ENCODE peak calls at places on chromosomes 5 and 9, in nine cellular contexts. I is ovary, Q is HL-60, A is MM.1S, H is tibial nerve, L is astrocyte of the spinal cord, D is breast epithelium, C is left ventricle myocardium inferior, V is choroid plexus epithelial cell. O is an unnamed sample.

GRCh38 chr9:132694144-132694543 is 23.9 kb downstream of the GTF3C4 start:
- DNase-seq in I (no peak), Q (peak; percentile 67), A (no peak), H (no peak), L (no peak), D (no peak), C (no peak), V (peak; percentile 19), O (peak; percentile 52)

GRCh38 chr9:91840882-91841281 is 109.1 kb downstream of the ROR2 start:
- DNase-seq in I (no peak), Q (no peak), A (no peak), H (no peak), L (no peak), D (no peak), C (no peak), V (no peak), O (no peak)

GRCh38 chr5:76602094-76602726 is 21.0 kb downstream of the F2RL2 start:
- DNase-seq in I (no peak), Q (no peak), A (no peak), H (no peak), L (peak; percentile 54), D (no peak), C (no peak), V (peak; percentile 73), O (no peak)

GRCh38 chr5:125484272-125485002 is 738.0 kb upstream of the ZNF608 start:
- DNase-seq in I (peak; percentile 46), Q (no peak), A (no peak), H (peak; percentile 57), L (peak; percentile 99), D (peak; percentile 40), C (peak; percentile 69), V (peak; percentile 92), O (peak; percentile 84)

GRCh38 chr5:88486466-88486865 is 217.8 kb upstream of the TMEM161B start:
- DNase-seq in I (no peak), Q (no peak), A (no peak), H (no peak), L (no peak), D (no peak), C (no peak), V (no peak), O (no peak)

GRCh38 chr5:94693043-94693822 is 74.8 kb downstream of the SLF1 start:
- DNase-seq in I (no peak), Q (no peak), A (peak; percentile 31), H (no peak), L (peak; percentile 82), D (no peak), C (no peak), V (peak; percentile 90), O (peak; percentile 92)

GRCh38 chr9:136411358-136411757 is 900 bp downstream of the PMPCA start:
- DNase-seq in I (no peak), Q (no peak), A (no peak), H (no peak), L (no peak), D (no peak), C (no peak), V (no peak), O (no peak)

GRCh38 chr9:112887377-112887776 is 3.3 kb downstream of the SLC46A2 start:
- DNase-seq in I (no peak), Q (peak; percentile 57), A (no peak), H (peak; percentile 19), L (no peak), D (no peak), C (no peak), V (no peak), O (no peak)

GRCh38 chr9:72322259-72322658 is 42.7 kb downstream of the ZFAND5 start:
- DNase-seq in I (no peak), Q (no peak), A (no peak), H (no peak), L (no peak), D (no peak), C (no peak), V (no peak), O (no peak)

GRCh38 chr5:53161876-53162275 is 52.3 kb upstream of the MOCS2 start:
- DNase-seq in I (no peak), Q (no peak), A (no peak), H (no peak), L (peak; percentile 40), D (no peak), C (no peak), V (peak; percentile 85), O (peak; percentile 78)

GRCh38 chr9:129654641-129655040 is 10.8 kb upstream of the PRRX2 start:
- DNase-seq in I (no peak), Q (no peak), A (no peak), H (no peak), L (no peak), D (no peak), C (no peak), V (no peak), O (no peak)

GRCh38 chr5:77224672-77225355 is 14.3 kb downstream of the PDE8B start:
- DNase-seq in I (no peak), Q (no peak), A (no peak), H (no peak), L (peak; percentile 64), D (no peak), C (no peak), V (peak; percentile 85), O (no peak)

GRCh38 chr5:115986358-115986757 is 24.1 kb downstream of the LVRN start:
- DNase-seq in I (no peak), Q (no peak), A (no peak), H (no peak), L (peak; percentile 72), D (no peak), C (no peak), V (peak; percentile 79), O (no peak)

GRCh38 chr5:37088041-37088440 is 161.1 kb downstream of the CPLANE1 start:
- DNase-seq in I (no peak), Q (no peak), A (no peak), H (no peak), L (no peak), D (no peak), C (no peak), V (no peak), O (no peak)

GRCh38 chr5:151925396-151925750 is 722 bp upstream of the GLRA1 start:
- DNase-seq in I (no peak), Q (no peak), A (no peak), H (no peak), L (no peak), D (no peak), C (no peak), V (no peak), O (no peak)

GRCh38 chr9:137967280-137967943 is 89.8 kb downstream of the CACNA1B start:
- DNase-seq in I (no peak), Q (no peak), A (no peak), H (no peak), L (no peak), D (no peak), C (no peak), V (no peak), O (no peak)

GRCh38 chr5:150412319-150413175 is at the start of gene CD74:
- DNase-seq in I (peak; percentile 87), Q (peak; percentile 56), A (peak; percentile 99), H (peak; percentile 83), L (peak; percentile 33), D (peak; percentile 90), C (peak; percentile 82), V (peak; percentile 66), O (peak; percentile 71)

GRCh38 chr9:88812938-88813670 is 178.2 kb upstream of the S1PR3 start:
- DNase-seq in I (no peak), Q (no peak), A (no peak), H (no peak), L (no peak), D (no peak), C (no peak), V (no peak), O (no peak)

GRCh38 chr5:140432916-140433315 is 31.3 kb downstream of the ANKHD1 start:
- DNase-seq in I (no peak), Q (no peak), A (no peak), H (no peak), L (no peak), D (no peak), C (no peak), V (no peak), O (no peak)

GRCh38 chr5:61362796-61363364 is 30.8 kb downstream of the ZSWIM6 start:
- DNase-seq in I (no peak), Q (no peak), A (no peak), H (no peak), L (no peak), D (no peak), C (no peak), V (peak; percentile 38), O (no peak)
- TF ChIP-seq CTCF in I (no peak), Q (no peak), A (peak; percentile 18), H (no peak), L (peak; percentile 35), D (no peak), C (peak; percentile 18), V (peak; percentile 49), O (peak; percentile 15)

GRCh38 chr9:130756037-130756436 is 62.5 kb downstream of the EXOSC2 start:
- DNase-seq in I (no peak), Q (no peak), A (no peak), H (no peak), L (no peak), D (no peak), C (no peak), V (peak; percentile 23), O (no peak)
- H3K4me3 ChIP-seq in I (no peak overlapping the region), Q (no peak overlapping the region), A (no peak overlapping the region), H (no peak overlapping the region), L (no peak overlapping the region), D (no peak overlapping the region), C (no peak overlapping the region), V (no peak overlapping the region), O (no peak overlapping the region)

GRCh38 chr5:1665803-1666202 is 133.8 kb downstream of the MRPL36 start:
- DNase-seq in I (no peak), Q (no peak), A (no peak), H (no peak), L (no peak), D (no peak), C (no peak), V (no peak), O (no peak)

GRCh38 chr5:1668141-1668721 is 131.4 kb downstream of the MRPL36 start:
- DNase-seq in I (peak; percentile 39), Q (no peak), A (no peak), H (no peak), L (no peak), D (peak; percentile 15), C (no peak), V (no peak), O (no peak)

GRCh38 chr5:1667648-1668140 is 131.9 kb downstream of the MRPL36 start:
- DNase-seq in I (no peak), Q (no peak), A (no peak), H (no peak), L (no peak), D (peak; percentile 9), C (no peak), V (no peak), O (no peak)

GRCh38 chr5:1666221-1666620 is 133.4 kb downstream of the MRPL36 start:
- DNase-seq in I (no peak), Q (no peak), A (no peak), H (no peak), L (no peak), D (peak; percentile 13), C (no peak), V (no peak), O (no peak)

GRCh38 chr5:1666812-1667588 is 132.6 kb downstream of the MRPL36 start:
- DNase-seq in I (peak; percentile 62), Q (no peak), A (peak; percentile 32), H (no peak), L (no peak), D (peak; percentile 21), C (no peak), V (no peak), O (no peak)
- TF ChIP-seq CTCF in I (no peak), Q (no peak), A (peak; percentile 38), H (peak; percentile 23), L (peak; percentile 32), D (no peak), C (peak; percentile 29), V (peak; percentile 38), O (peak; percentile 36)

GRCh38 chr9:6703898-6704639 is 53.7 kb upstream of the KDM4C start:
- DNase-seq in I (peak; percentile 83), Q (peak; percentile 93), A (peak; percentile 94), H (peak; percentile 55), L (peak; percentile 81), D (peak; percentile 75), C (peak; percentile 89), V (peak; percentile 81), O (peak; percentile 63)
- H3K4me3 ChIP-seq in I (peak overlapping the region; percentile 48), Q (peak overlapping the region; percentile 59), A (peak overlapping the region; percentile 95), H (peak overlapping the region; percentile 60), L (peak overlapping the region; percentile 59), D (peak overlapping the region; percentile 69), C (peak overlapping the region; percentile 74), V (peak overlapping the region; percentile 74), O (peak overlapping the region; percentile 61)

O was measured in epithelial cell of esophagus.